ENCODE peak calls at places on chromosomes 2 and 18, in four cellular contexts. C, N, K and P are unnamed samples.

GRCh38 chr18:29531746-29532145 is 1354.8 kb upstream of the CDH2 start:
- DNase-seq in C (no peak), N (no peak), K (no peak), P (no peak)

GRCh38 chr2:130372055-130372832 is 16.4 kb downstream of the PTPN18 start:
- DNase-seq in C (peak), N (peak), K (no peak), P (peak)

GRCh38 chr2:25650249-25650648 is 23.1 kb downstream of the DTNB start:
- DNase-seq in C (no peak), N (no peak), K (no peak), P (no peak)

GRCh38 chr2:189421644-189422043 is 19.6 kb upstream of the WDR75 start:
- DNase-seq in C (peak), N (no peak), K (no peak), P (no peak)

GRCh38 chr18:7523772-7524171 is 43.3 kb upstream of the PTPRM start:
- DNase-seq in C (no peak), N (no peak), K (no peak), P (peak)

GRCh38 chr2:85324639-85325465 is 2.9 kb downstream of the TGOLN2 start:
- DNase-seq in C (peak), N (no peak), K (no peak), P (no peak)

GRCh38 chr2:68287580-68288441 is 31.9 kb downstream of the CNRIP1 start:
- DNase-seq in C (peak), N (no peak), K (no peak), P (peak)

GRCh38 chr18:23825978-23826405 is 136.7 kb downstream of the LAMA3 start:
- DNase-seq in C (peak), N (no peak), K (no peak), P (no peak)

GRCh38 chr2:129794116-129794515 is 185.3 kb upstream of the RAB6C start:
- DNase-seq in C (no peak), N (no peak), K (no peak), P (no peak)

GRCh38 chr2:48600204-48600813 is 17.3 kb upstream of the GTF2A1L start:
- DNase-seq in C (peak), N (no peak), K (no peak), P (peak)

GRCh38 chr2:126429129-126429528 is 226.8 kb upstream of the GYPC start:
- DNase-seq in C (no peak), N (no peak), K (no peak), P (no peak)

GRCh38 chr2:17759805-17760204 is 5.9 kb downstream of the GEN1 start:
- DNase-seq in C (no peak), N (no peak), K (no peak), P (no peak)

GRCh38 chr18:23982154-23983071 is 32.1 kb upstream of the TTC39C start:
- DNase-seq in C (peak), N (no peak), K (no peak), P (no peak)

GRCh38 chr2:74646829-74647482 is 1.2 kb downstream of the M1AP start:
- DNase-seq in C (no peak), N (no peak), K (no peak), P (no peak)

GRCh38 chr2:54503192-54503591 is 47.1 kb downstream of the SPTBN1 start:
- DNase-seq in C (peak), N (peak), K (no peak), P (peak)

GRCh38 chr2:53629527-53629926 is 138.1 kb upstream of the CHAC2 start:
- DNase-seq in C (no peak), N (no peak), K (no peak), P (no peak)

GRCh38 chr2:23698116-23698732 is 228.7 kb downstream of the ATAD2B start:
- DNase-seq in C (no peak), N (no peak), K (no peak), P (no peak)

GRCh38 chr2:118310016-118310877 is 222.0 kb downstream of the INSIG2 start:
- DNase-seq in C (peak), N (peak), K (no peak), P (peak)

GRCh38 chr2:176976766-176977165 is 235.8 kb upstream of the HNRNPA3 start:
- DNase-seq in C (no peak), N (no peak), K (no peak), P (no peak)

GRCh38 chr2:200336980-200337615 is 30.6 kb downstream of the SPATS2L start:
- DNase-seq in C (no peak), N (no peak), K (no peak), P (no peak)

GRCh38 chr2:25619187-25619586 is 54.2 kb downstream of the DTNB start:
- DNase-seq in C (no peak), N (no peak), K (no peak), P (no peak)

GRCh38 chr2:105764059-105764458 is 19.3 kb downstream of the NCK2 start:
- DNase-seq in C (no peak), N (no peak), K (no peak), P (no peak)

GRCh38 chr2:25293145-25293544 is 48.6 kb downstream of the DNMT3A start:
- DNase-seq in C (peak), N (no peak), K (no peak), P (no peak)

GRCh38 chr2:181466661-181467576 is 9.7 kb downstream of the ITGA4 start:
- DNase-seq in C (peak), N (peak), K (no peak), P (peak)

GRCh38 chr2:43898134-43898957 is 59.6 kb downstream of the ABCG8 start:
- DNase-seq in C (peak), N (no peak), K (no peak), P (peak)

GRCh38 chr2:60939622-60940021 is 58.2 kb downstream of the REL start:
- DNase-seq in C (no peak), N (no peak), K (no peak), P (no peak)

GRCh38 chr2:149329470-149330126 is 789 bp upstream of the LYPD6 start:
- DNase-seq in C (peak), N (peak), K (no peak), P (peak)

GRCh38 chr18:55830490-55830889 is 242.5 kb upstream of the TCF4 start:
- DNase-seq in C (no peak), N (no peak), K (no peak), P (no peak)

GRCh38 chr2:25521665-25522387 is 151.6 kb downstream of the DTNB start:
- DNase-seq in C (peak), N (no peak), K (no peak), P (peak)

GRCh38 chr2:127581050-127581345 is 45.5 kb downstream of the MYO7B start:
- DNase-seq in C (no peak), N (no peak), K (no peak), P (no peak)

GRCh38 chr18:3209859-3210569 is 9.8 kb downstream of the MYOM1 start:
- DNase-seq in C (no peak), N (no peak), K (no peak), P (no peak)

GRCh38 chr2:236169151-236169721 is 1.1 kb upstream of the GBX2 start:
- DNase-seq in C (no peak), N (peak), K (no peak), P (peak)

GRCh38 chr2:236167297-236168109 is 683 bp downstream of the GBX2 start:
- DNase-seq in C (peak), N (no peak), K (no peak), P (peak)

GRCh38 chr2:236166781-236167296 is 1.3 kb downstream of the GBX2 start:
- DNase-seq in C (no peak), N (no peak), K (no peak), P (no peak)

GRCh38 chr2:236169741-236170654 is 1.8 kb upstream of the GBX2 start:
- DNase-seq in C (no peak), N (no peak), K (no peak), P (no peak)

GRCh38 chr2:236168110-236169067 is at the start of gene GBX2:
- DNase-seq in C (peak), N (peak), K (no peak), P (peak)
- H3K23ac ChIP-seq in C (no peak), N (no peak), K (no peak), P (no peak)

GRCh38 chr18:77554061-77554460 is 304.4 kb downstream of the GALR1 start:
- DNase-seq in C (no peak), N (no peak), K (no peak), P (no peak)
- H4K5ac ChIP-seq in C (no peak), N (no peak), K (no peak), P (no peak)

DNA sequence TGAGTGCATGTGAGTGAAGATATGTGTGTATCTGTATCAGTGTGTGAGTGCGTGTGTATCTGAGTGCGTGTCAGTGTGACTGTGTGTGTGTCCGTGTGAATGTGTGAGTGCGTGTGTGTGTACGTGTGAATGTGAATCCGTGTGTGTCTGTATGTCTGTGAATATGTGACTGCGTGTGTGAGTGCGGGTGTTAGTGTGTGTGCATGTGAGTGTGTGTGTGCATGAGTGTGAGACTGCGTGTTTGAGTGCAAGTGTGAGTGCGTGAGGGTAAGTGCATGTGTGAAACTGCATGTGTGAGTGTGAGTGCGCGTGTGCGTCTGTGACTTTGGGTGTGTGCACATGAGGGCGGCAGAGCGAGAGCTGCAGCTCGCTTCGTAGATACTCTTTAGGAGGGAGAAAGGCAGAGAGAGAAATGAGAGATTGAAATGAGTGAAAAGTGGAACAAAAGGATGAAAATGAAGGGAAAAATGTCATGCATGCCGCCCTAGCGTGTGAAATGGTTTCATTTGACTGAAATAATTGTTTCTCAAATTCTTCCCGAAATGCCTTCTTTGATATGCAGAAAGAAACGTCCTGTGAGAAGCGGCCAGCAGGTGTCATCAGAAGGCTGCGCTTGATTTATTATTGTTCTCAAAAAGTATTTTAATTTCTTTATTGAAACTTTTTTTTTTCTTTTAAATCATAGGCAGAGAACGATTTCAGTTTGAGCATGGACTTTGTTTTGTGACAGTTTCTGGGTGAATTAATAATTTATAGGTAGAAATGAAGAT is 25.6 kb downstream of the ZNF407 start:
- DNase-seq in C (peak), N (no peak), K (no peak), P (peak)
- H3K23ac ChIP-seq in C (no peak), N (peak), K (no peak), P (peak)

GRCh38 chr2:95113464-95113863 is 8.1 kb downstream of the MRPS5 start:
- DNase-seq in C (no peak), N (no peak), K (no peak), P (no peak)
- H4K5ac ChIP-seq in C (no peak), N (no peak), K (no peak), P (no peak)

DNA sequence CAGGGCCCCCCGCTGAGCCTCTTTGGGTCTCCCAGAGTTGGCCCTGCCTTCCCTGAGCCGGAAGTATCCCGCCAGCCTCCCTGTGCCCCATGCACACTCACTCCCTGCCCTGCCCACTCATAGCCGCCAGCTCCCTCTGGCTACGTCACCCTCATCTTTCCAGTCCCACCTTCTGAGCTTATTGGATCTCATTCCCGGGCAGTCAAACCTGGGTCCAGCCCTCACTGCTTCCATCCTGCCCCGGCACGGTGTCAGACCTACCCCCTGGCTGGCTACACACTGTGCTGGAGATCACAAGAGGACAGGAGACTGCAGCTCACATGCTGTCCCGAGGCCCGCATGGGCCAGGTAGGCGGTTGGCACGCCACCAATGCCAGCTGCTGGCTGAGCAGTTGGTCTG is 147.2 kb downstream of the ASB1 start:
- DNase-seq in C (no peak), N (no peak), K (no peak), P (no peak)
- H3K23ac ChIP-seq in C (no peak), N (no peak), K (no peak), P (no peak)

DNA sequence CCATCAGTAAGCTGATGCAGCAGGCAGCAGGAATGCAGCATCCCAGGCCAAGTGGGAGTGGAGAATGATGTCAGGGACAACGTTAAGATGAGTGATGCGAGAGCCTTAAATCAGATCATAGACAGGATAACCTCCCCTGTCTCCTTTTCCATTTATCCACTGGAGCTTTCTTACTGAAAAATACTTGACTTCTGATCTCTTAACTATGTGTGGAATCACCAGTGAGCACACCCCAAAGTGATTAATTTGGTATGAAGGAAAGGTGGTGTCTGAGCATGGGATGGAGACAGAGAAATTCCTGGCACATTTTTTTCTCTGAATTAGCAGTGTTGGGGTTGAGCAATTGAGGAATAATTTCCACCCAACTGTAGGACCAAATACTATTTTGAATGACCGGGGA is 98.0 kb downstream of the RND3 start:
- DNase-seq in C (peak), N (no peak), K (no peak), P (peak)
- H4K5ac ChIP-seq in C (no peak), N (no peak), K (no peak), P (no peak)

GRCh38 chr2:216694826-216695217 is 527 bp downstream of the IGFBP5 start:
- DNase-seq in C (no peak), N (no peak), K (no peak), P (no peak)
- H3K23ac ChIP-seq in C (peak), N (no peak), K (no peak), P (peak)

GRCh38 chr2:193537531-193537930 is 1342.8 kb upstream of the TMEFF2 start:
- DNase-seq in C (no peak), N (no peak), K (no peak), P (no peak)

GRCh38 chr2:193538061-193538460 is 1343.3 kb upstream of the TMEFF2 start:
- DNase-seq in C (no peak), N (no peak), K (no peak), P (no peak)

GRCh38 chr2:193542762-193543161 is 1348.0 kb upstream of the TMEFF2 start:
- DNase-seq in C (no peak), N (no peak), K (no peak), P (no peak)

DNA sequence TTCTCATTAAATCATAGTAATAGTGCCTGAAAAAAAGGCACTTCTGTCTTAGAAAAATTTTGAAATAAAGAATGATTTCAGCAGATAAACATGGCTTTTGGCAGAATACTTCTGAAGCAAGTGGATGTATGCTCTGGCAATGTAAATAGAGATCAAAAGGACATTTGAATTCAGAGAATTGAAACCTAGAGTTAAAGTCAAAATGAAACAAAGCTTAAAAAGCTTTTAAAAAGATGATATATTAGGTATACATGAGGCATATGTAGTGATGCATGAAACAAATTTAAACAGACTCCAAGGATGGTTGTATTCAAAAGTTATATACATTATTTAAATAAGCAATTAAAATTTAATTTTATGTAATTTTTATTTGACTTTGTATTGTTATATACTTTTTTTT is 1344.5 kb upstream of the TMEFF2 start:
- DNase-seq in C (no peak), N (no peak), K (no peak), P (no peak)
- H4K5ac ChIP-seq in C (no peak), N (no peak), K (no peak), P (no peak)